ENCODE peak calls at places on chromosomes 11 and 22, in four cellular contexts. B is mesothelial cell of epicardium, F is stomach, V is sigmoid colon. X is an unnamed sample.

GRCh38 chr11:44990665-44991064 is 40.0 kb upstream of the TP53I11 start:
- DNase-seq in B (no peak), F (no peak), V (peak), X (no peak)

GRCh38 chr22:41979423-41980250 is 10.4 kb downstream of the SEPTIN3 start:
- DNase-seq in V (no peak), B (no peak), F (no peak), X (no peak)

GRCh38 chr11:134471341-134472187 is 59.5 kb upstream of the B3GAT1 start:
- DNase-seq in F (no peak), V (no peak), B (no peak), X (no peak)

GRCh38 chr11:128180446-128181089 is 406.8 kb downstream of the ETS1 start:
- DNase-seq in F (no peak), V (no peak), B (no peak), X (no peak)

GRCh38 chr11:123179571-123179970 is 15.5 kb downstream of the CLMP start:
- DNase-seq in V (no peak), F (no peak), B (no peak), X (no peak)

GRCh38 chr11:110793556-110793955 is 81.3 kb upstream of the ARHGAP20 start:
- DNase-seq in V (no peak), B (no peak), F (no peak), X (no peak)

GRCh38 chr11:27012254-27012921 is 18.5 kb downstream of the FIBIN start:
- DNase-seq in F (no peak), V (no peak), B (no peak), X (no peak)

GRCh38 chr11:122673706-122674105 is 18.2 kb downstream of the UBASH3B start:
- DNase-seq in V (no peak), F (no peak), B (no peak), X (no peak)

GRCh38 chr11:32821517-32821916 is 8.2 kb upstream of the PRRG4 start:
- DNase-seq in B (no peak), V (no peak), F (no peak), X (no peak)

GRCh38 chr11:44572884-44573283 is 7.4 kb downstream of the CD82 start:
- DNase-seq in B (no peak), V (no peak), F (peak), X (no peak)

GRCh38 chr11:115501504-115501894 is 2.7 kb downstream of the CADM1 start:
- DNase-seq in F (no peak), B (no peak), V (no peak), X (no peak)

GRCh38 chr11:80194625-80195024 is 753.8 kb upstream of the TENM4 start:
- DNase-seq in B (no peak), F (no peak), V (no peak), X (no peak)

GRCh38 chr11:46330154-46330886 is 16.9 kb upstream of the DGKZ start:
- DNase-seq in B (no peak), V (no peak), F (no peak), X (no peak)

GRCh38 chr22:48379371-48379770 is 1448.3 kb downstream of the BRD1 start:
- DNase-seq in V (peak), F (peak), B (no peak), X (no peak)

GRCh38 chr11:114909866-114910265 is 231.5 kb downstream of the NXPE2 start:
- DNase-seq in V (no peak), F (no peak), B (no peak), X (no peak)

GRCh38 chr11:35584321-35584720 is 33.9 kb upstream of the FJX1 start:
- DNase-seq in F (no peak), B (no peak), V (no peak), X (no peak)

GRCh38 chr22:25365491-25366261 is 146.2 kb downstream of the CRYBB2 start:
- DNase-seq in B (no peak), V (peak), F (peak), X (peak)

GRCh38 chr22:24189249-24190158 is 8.2 kb downstream of the SUSD2 start:
- DNase-seq in B (no peak), V (peak), F (peak), X (peak)

GRCh38 chr22:48277868-48278581 is 1515.6 kb downstream of the TBC1D22A start:
- DNase-seq in F (no peak), V (peak), B (no peak), X (no peak)

GRCh38 chr11:58629857-58630256 is 7.4 kb downstream of the CNTF start:
- DNase-seq in V (no peak), B (no peak), F (no peak), X (no peak)

GRCh38 chr11:103257360-103257759 is 148.1 kb downstream of the DYNC2H1 start:
- DNase-seq in F (no peak), B (no peak), V (no peak), X (no peak)

GRCh38 chr11:66498508-66498907 is 11.9 kb upstream of the BBS1 start:
- DNase-seq in B (no peak), F (no peak), V (no peak), X (no peak)

GRCh38 chr11:67496113-67496512 is 9.1 kb downstream of the PITPNM1 start:
- DNase-seq in V (no peak), B (no peak), F (no peak), X (no peak)

GRCh38 chr11:35088676-35089075 is 50.3 kb upstream of the CD44 start:
- DNase-seq in B (no peak), F (no peak), V (no peak), X (no peak)

GRCh38 chr11:62996271-62996670 is 11.5 kb upstream of the SLC22A6 start:
- DNase-seq in V (no peak), B (no peak), F (no peak), X (no peak)

GRCh38 chr11:94840209-94840608 is 72.1 kb downstream of the AMOTL1 start:
- DNase-seq in B (no peak), V (no peak), F (no peak), X (no peak)

DNA sequence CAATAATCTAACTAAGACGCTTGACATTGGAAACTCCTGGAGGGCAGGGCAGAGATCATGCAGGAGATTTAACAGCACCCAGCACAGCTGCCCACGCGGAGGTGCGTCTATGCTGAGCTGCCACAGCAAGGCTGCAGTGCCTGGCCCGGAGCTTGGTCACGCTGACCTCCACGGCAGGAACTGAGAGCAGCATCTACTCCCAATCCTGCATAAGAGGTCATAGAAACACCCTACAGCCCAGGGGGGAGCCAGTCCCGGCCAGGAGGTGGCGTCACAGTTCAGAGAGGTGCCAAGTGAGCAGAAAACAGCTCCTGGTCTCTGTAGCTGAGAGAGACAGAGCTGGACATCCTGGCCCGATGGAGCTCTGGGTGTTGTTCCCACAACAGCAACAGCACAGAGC is 121.1 kb upstream of the TMEM45B start:
- DNase-seq in V (no peak), B (no peak), F (no peak), X (no peak)
- TF ChIP-seq CTCF in V (no peak), B (no peak), F (peak), X (no peak)

GRCh38 chr22:36486619-36487384 is 5.4 kb upstream of the TXN2 start:
- DNase-seq in B (no peak), V (no peak), F (peak), X (no peak)
- TF ChIP-seq CTCF in B (no peak), V (peak), F (peak), X (peak)

GRCh38 chr11:129852125-129852740 is 36.6 kb downstream of the TMEM45B start:
- DNase-seq in B (no peak), V (no peak), F (no peak), X (no peak)

GRCh38 chr11:129853508-129854228 is 38.0 kb downstream of the TMEM45B start:
- DNase-seq in F (peak), B (peak), V (no peak), X (no peak)

GRCh38 chr11:129854229-129854805 is 38.7 kb downstream of the TMEM45B start:
- DNase-seq in V (no peak), B (no peak), F (no peak), X (no peak)

GRCh38 chr11:129855086-129855485 is 39.4 kb downstream of the TMEM45B start:
- DNase-seq in B (no peak), F (no peak), V (no peak), X (no peak)

GRCh38 chr11:129856036-129856435 is 39.3 kb downstream of the NFRKB start:
- DNase-seq in B (no peak), V (no peak), F (no peak), X (no peak)
- TF ChIP-seq CTCF in B (no peak), V (no peak), F (no peak), X (no peak)

GRCh38 chr11:3982431-3982830 is 112.2 kb upstream of the RRM1 start:
- DNase-seq in F (no peak), B (no peak), V (no peak), X (no peak)

GRCh38 chr11:3986301-3986700 is 108.3 kb upstream of the RRM1 start:
- DNase-seq in F (no peak), V (no peak), B (no peak), X (no peak)

GRCh38 chr11:3981084-3981633 is 113.4 kb upstream of the RRM1 start:
- DNase-seq in F (no peak), B (no peak), V (no peak), X (no peak)

GRCh38 chr11:3983101-3983500 is 111.5 kb upstream of the RRM1 start:
- DNase-seq in B (no peak), V (no peak), F (no peak), X (no peak)

DNA sequence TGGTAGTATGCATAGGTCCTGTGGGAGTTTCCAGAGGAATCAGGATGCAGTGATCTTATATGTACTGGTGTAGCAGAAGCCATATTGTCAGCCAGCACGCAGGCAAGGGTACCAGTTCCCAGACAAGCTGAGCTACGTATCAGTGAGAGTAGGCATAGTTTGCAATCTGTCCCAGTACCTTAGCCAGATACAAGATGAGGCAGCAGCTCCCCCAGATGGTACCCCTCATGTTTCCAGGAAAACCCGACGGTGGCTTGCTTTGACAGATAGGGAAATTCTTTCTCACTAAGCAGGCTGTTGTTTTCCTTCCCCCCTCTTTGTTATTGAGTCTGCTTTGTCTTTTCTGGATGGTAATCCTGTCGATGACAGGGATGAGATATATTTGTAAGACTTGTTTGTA is 109.7 kb upstream of the RRM1 start:
- DNase-seq in B (no peak), V (no peak), F (no peak), X (no peak)
- TF ChIP-seq CTCF in B (no peak), V (no peak), F (no peak), X (no peak)

DNA sequence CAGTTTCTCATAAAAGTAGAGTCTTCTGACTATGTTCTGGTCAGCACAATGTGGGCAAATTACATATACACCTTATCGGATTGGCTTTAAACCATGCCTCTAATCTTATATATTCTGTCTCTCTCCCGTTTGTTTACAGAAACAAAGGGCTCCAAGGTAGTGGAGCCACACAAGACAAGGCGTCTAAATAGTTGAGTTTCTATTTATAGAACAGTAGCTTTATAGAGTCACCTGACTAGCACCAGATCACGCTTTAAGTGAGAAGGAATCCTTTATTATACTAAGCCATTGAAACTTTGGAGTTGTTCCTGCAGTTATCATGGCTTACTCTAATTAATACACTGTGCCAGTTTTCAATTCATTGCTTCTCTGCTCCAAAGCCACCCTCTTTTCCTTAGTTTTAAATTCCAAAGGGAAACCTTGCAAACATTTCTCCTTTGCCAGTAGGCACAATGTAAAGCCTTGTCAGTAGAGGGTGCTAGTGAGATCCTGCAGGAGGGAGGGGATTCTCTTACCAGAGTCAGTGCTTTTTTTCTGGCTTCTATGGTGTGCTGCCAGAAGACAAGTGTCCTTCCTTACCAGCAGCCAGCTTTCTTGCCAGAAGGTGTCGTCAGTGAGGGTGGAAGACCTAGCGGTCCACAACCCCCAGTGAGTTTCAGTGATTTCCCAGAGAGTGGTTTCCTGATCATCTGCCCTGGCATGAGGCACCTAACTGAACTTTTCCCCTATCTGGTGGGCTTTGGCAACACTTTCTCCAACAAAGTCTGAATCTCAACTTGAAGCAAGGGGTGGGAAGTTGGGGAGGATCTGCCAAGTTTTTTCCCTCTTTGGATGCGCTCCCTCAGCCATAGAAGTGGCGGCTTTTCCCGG is 71.7 kb downstream of the RAB38 start:
- DNase-seq in V (no peak), F (no peak), B (no peak), X (no peak)
- TF ChIP-seq CTCF in V (no peak), F (peak), B (no peak), X (peak)

DNA sequence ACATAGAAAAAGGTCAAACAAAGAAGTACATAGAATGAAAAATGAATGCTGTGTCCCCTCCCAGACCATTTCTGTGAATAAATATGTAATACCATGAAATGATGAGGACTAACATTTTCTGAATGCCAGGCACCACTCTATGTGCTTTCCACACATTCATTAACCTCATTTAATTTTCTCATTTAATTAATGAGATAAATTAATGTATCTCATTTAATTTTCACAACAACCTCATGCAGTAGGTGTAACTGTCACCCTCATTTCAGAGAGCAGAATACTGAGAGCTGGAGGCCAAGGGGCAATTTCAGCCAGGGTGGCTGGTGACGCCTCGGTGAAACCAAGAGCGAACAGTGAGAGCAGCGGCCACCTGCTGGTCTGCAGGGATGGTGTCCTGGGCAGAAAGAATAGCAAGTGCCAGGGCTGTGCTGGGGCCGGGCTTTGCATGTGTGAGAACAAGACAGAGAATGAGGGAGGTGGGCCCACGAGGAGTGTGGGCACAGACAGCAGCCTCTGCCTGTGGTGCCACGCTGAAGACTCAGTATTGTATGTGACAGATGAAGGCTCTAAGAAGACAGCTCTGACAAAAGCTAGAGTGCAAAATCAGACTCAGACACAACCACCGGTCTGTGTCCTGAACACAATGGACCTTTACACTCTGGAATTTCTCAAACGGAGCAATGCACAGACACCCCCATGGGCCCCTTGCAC is 1.8 kb upstream of the SERPIND1 start:
- DNase-seq in F (no peak), B (no peak), V (no peak), X (no peak)
- TF ChIP-seq CTCF in F (no peak), B (no peak), V (no peak), X (no peak)

DNA sequence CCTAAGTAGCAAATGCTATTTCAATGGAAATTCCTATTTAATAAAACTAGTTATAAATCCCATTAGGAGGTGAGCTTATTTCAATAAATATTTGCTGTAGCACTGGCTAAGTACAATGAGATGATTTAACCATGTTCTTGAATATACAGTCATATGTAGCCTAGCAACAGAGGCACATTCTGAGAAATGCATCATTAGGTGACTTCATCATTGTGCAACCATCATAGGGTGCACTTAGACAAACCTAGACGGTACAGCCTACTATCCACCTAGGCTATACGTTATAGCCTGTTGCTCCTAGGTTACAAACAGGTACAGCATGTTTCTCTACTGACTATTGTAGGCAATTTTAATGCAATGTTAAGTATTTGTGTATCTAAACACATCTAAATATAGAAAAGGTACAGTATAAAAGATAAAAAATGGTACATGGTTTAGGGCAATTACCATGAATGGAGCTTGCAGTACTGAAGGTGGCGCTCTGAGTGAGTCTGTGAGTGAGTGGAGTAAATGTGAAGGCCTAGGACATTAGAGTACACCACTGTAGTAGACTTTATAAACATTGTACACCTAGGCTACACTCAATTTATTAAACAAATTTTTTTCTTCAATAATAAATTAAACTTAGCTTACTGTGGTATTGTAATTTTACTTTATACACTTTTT is 350.1 kb downstream of the CASP12 start:
- DNase-seq in V (no peak), B (no peak), F (no peak), X (no peak)
- TF ChIP-seq CTCF in V (no peak), B (no peak), F (no peak), X (no peak)

GRCh38 chr22:44623771-44624510 is 78.1 kb upstream of the PRR5 start:
- DNase-seq in F (no peak), B (no peak), V (no peak), X (no peak)
- TF ChIP-seq CTCF in F (no peak), B (peak), V (no peak), X (peak)

X was measured in CD14-positive monocyte.